ENCODE peak calls at places on chromosome 21, in ten cellular contexts. J, R, S, I, X, T, C, L, B and Q are unnamed samples.

GRCh38 chr21:35366348-35367085 is 317.4 kb upstream of the RUNX1 start:
- DNase-seq in S (no peak), R (no peak), I (peak; percentile 79), J (peak; percentile 93), L (no peak), B (no peak), C (peak; percentile 85), X (no peak), T (no peak), Q (no peak)

GRCh38 chr21:26719750-26720149 is 125.5 kb downstream of the ADAMTS1 start:
- DNase-seq in X (peak; percentile 71), C (no peak), S (no peak), J (peak; percentile 81), I (no peak), T (no peak), R (no peak), L (no peak), B (no peak), Q (no peak)

GRCh38 chr21:43268804-43269186 is 100.0 kb downstream of the CRYAA start:
- DNase-seq in S (no peak), J (no peak), C (no peak), I (no peak), T (peak; percentile 0), X (peak; percentile 6), B (no peak), R (no peak), L (no peak), Q (no peak)

GRCh38 chr21:24450119-24450518 is 1157.2 kb downstream of the MRPL39 start:
- DNase-seq in R (no peak), I (no peak), S (no peak), L (no peak), T (no peak), J (no peak), B (no peak), X (no peak), C (no peak), Q (no peak)

GRCh38 chr21:35046223-35046690 is 2.8 kb downstream of the RUNX1 start:
- DNase-seq in J (no peak), C (no peak), T (no peak), R (no peak), I (no peak), B (no peak), X (no peak), S (no peak), L (no peak), Q (no peak)

GRCh38 chr21:29295066-29295650 is 3.6 kb upstream of the BACH1 start:
- DNase-seq in X (no peak), C (no peak), T (no peak), S (no peak), B (no peak), I (no peak), R (no peak), J (no peak), L (no peak), Q (no peak)

GRCh38 chr21:16768096-16768495 is 744.7 kb upstream of the CXADR start:
- DNase-seq in I (no peak), S (no peak), J (no peak), X (no peak), T (no peak), R (no peak), B (no peak), C (no peak), L (no peak), Q (no peak)

GRCh38 chr21:24115141-24115540 is 1492.1 kb downstream of the MRPL39 start:
- DNase-seq in R (no peak), S (no peak), L (no peak), J (no peak), C (no peak), B (no peak), T (no peak), X (no peak), I (no peak), Q (no peak)

GRCh38 chr21:28636988-28637691 is 355.5 kb downstream of the LTN1 start:
- DNase-seq in B (no peak), L (no peak), T (no peak), X (no peak), I (peak; percentile 83), J (peak; percentile 64), C (peak; percentile 81), S (no peak), R (no peak), Q (peak; percentile 78)

GRCh38 chr21:15935530-15935929 is 205.7 kb downstream of the USP25 start:
- DNase-seq in I (no peak), T (no peak), S (no peak), C (no peak), X (no peak), L (no peak), B (no peak), J (no peak), R (no peak), Q (no peak)

GRCh38 chr21:37219766-37220432 is 47.2 kb downstream of the VPS26C start:
- DNase-seq in X (no peak), T (no peak), L (no peak), R (no peak), J (no peak), B (peak; percentile 10), S (no peak), I (peak; percentile 19), C (no peak), Q (no peak)

GRCh38 chr21:16695074-16695473 is 817.8 kb upstream of the CXADR start:
- DNase-seq in I (no peak), S (no peak), L (no peak), C (no peak), X (no peak), B (no peak), R (no peak), J (no peak), T (no peak), Q (no peak)

GRCh38 chr21:17491716-17492414 is 21.0 kb upstream of the CXADR start:
- DNase-seq in T (no peak), X (no peak), B (no peak), L (no peak), C (peak; percentile 96), S (peak; percentile 7), R (no peak), J (peak; percentile 98), I (peak; percentile 99), Q (peak; percentile 84)

GRCh38 chr21:25960423-25960822 is 210.1 kb downstream of the APP start:
- DNase-seq in T (no peak), L (no peak), X (no peak), C (no peak), B (no peak), J (no peak), I (no peak), S (no peak), R (peak; percentile 13), Q (no peak)

GRCh38 chr21:37225440-37225839 is 41.7 kb downstream of the VPS26C start:
- DNase-seq in S (no peak), R (no peak), C (no peak), X (no peak), B (peak; percentile 84), T (no peak), J (no peak), L (no peak), I (no peak), Q (no peak)

DNA sequence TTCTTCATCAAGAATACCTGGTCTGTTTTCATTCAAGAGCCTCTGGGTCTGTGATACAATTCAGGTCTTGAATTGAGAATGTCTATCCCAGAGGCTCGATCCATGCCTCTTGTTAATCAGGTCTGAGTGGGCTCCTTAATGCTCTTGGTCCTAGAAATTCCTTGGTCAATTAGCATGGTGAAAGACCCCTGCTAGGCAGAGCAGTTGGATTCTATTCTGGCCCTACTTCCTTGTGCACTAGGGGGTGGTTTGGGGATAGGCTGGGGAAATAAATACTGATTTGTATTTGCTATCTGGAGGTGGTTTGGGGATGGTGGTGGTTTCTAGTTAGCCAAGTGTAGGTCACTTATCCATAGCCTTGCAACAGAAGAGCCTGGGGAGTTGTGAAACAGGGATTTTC is 22.0 kb upstream of the SCAF4 start:
- DNase-seq in T (no peak), R (no peak), X (no peak), I (no peak), S (no peak), B (no peak), L (no peak), J (no peak), C (no peak), Q (no peak)
- H3K4me3 ChIP-seq in T (no peak overlapping the region), R (no peak overlapping the region), X (no peak overlapping the region), I (no peak overlapping the region), S (no peak overlapping the region), B (no peak overlapping the region), L (no peak overlapping the region), J (no peak overlapping the region), C (no peak overlapping the region), Q (no peak overlapping the region)

GRCh38 chr21:41864311-41865001 is 14.7 kb downstream of the PRDM15 start:
- DNase-seq in B (no peak), T (no peak), I (no peak), X (no peak), S (no peak), R (no peak), J (no peak), L (no peak), C (no peak), Q (no peak)
- H3K4me3 ChIP-seq in B (no peak overlapping the region), T (no peak overlapping the region), I (no peak overlapping the region), X (no peak overlapping the region), S (no peak overlapping the region), R (no peak overlapping the region), J (no peak overlapping the region), L (no peak overlapping the region), C (no peak overlapping the region), Q (no peak overlapping the region)

GRCh38 chr21:44285102-44285501 is 574 bp upstream of the AIRE start:
- DNase-seq in B (no peak), R (peak; percentile 5), L (no peak), C (no peak), X (no peak), J (no peak), S (no peak), T (no peak), I (no peak), Q (no peak)

GRCh38 chr21:44283953-44284352 is 1.7 kb upstream of the AIRE start:
- DNase-seq in B (no peak), C (no peak), L (no peak), S (no peak), R (no peak), I (no peak), J (no peak), T (no peak), X (no peak), Q (no peak)

GRCh38 chr21:44285547-44285992 is at the start of gene AIRE:
- DNase-seq in S (no peak), T (no peak), B (no peak), J (no peak), L (no peak), C (peak; percentile 67), R (peak; percentile 10), I (no peak), X (peak; percentile 28), Q (no peak)

GRCh38 chr21:44286716-44287632 is 1.3 kb downstream of the AIRE start:
- DNase-seq in C (no peak), L (no peak), B (no peak), T (no peak), I (no peak), X (no peak), S (no peak), R (peak; percentile 4), J (no peak), Q (no peak)

GRCh38 chr21:44286086-44286715 is 525 bp downstream of the AIRE start:
- DNase-seq in T (no peak), S (no peak), I (no peak), J (no peak), X (no peak), B (no peak), R (no peak), L (no peak), C (no peak), Q (no peak)
- H3K4me3 ChIP-seq in T (peak overlapping the region; percentile 54), S (no peak overlapping the region), I (no peak overlapping the region), J (no peak overlapping the region), X (peak overlapping the region; percentile 33), B (no peak overlapping the region), R (no peak overlapping the region), L (peak overlapping the region; percentile 23), C (peak overlapping the region; percentile 53), Q (no peak overlapping the region)

GRCh38 chr21:46100426-46100825 is 2.5 kb downstream of the COL6A2 start:
- DNase-seq in R (no peak), S (no peak), L (peak; percentile 11), T (no peak), B (no peak), J (no peak), I (no peak), X (peak; percentile 30), C (peak; percentile 90), Q (peak; percentile 64)
- H3K4me3 ChIP-seq in R (no peak overlapping the region), S (no peak overlapping the region), L (peak overlapping the region; percentile 68), T (peak overlapping the region; percentile 85), B (no peak overlapping the region), J (peak overlapping the region; percentile 57), I (no peak overlapping the region), X (peak overlapping the region; percentile 66), C (peak overlapping the region; percentile 85), Q (peak overlapping the region; percentile 73)